ENCODE peak calls at places on chromosomes 5 and 9, in seven cellular contexts. One of them, this sample, is unnamed.

GRCh38 chr5:167813381-167813780 is 478.1 kb upstream of the WWC1 start:
- DNase-seq in cardiac fibroblast: no peak
- DNase-seq in stimulated activated CD8-positive, alpha-beta memory T cell treated with anti-CD3 and anti-CD28 coated beads, Interleukin-7, amount 100 ng/mL, for 48 hours: no peak
- DNase-seq in kidney glomerular epithelial cell: peak; percentile 7
- DNase-seq in GDM1: no peak
- DNase-seq in sigmoid colon: no peak
- DNase-seq in nucleus accumbens: no peak
- DNase-seq in this sample: no peak

GRCh38 chr9:129640871-129641750 is 840 bp downstream of the ASB6 start:
- DNase-seq in stimulated activated CD8-positive, alpha-beta memory T cell treated with anti-CD3 and anti-CD28 coated beads, Interleukin-7, amount 100 ng/mL, for 48 hours: no peak
- DNase-seq in sigmoid colon: no peak
- DNase-seq in nucleus accumbens: no peak
- DNase-seq in kidney glomerular epithelial cell: no peak
- DNase-seq in cardiac fibroblast: no peak
- DNase-seq in GDM1: no peak
- DNase-seq in this sample: no peak

GRCh38 chr5:137899493-137899892 is 10.2 kb downstream of the PKD2L2 start:
- DNase-seq in nucleus accumbens: no peak
- DNase-seq in kidney glomerular epithelial cell: no peak
- DNase-seq in sigmoid colon: no peak
- DNase-seq in stimulated activated CD8-positive, alpha-beta memory T cell treated with anti-CD3 and anti-CD28 coated beads, Interleukin-7, amount 100 ng/mL, for 48 hours: no peak
- DNase-seq in cardiac fibroblast: no peak
- DNase-seq in GDM1: no peak
- DNase-seq in this sample: no peak

GRCh38 chr5:178941361-178941760 is 363 bp downstream of the ZNF454 start:
- DNase-seq in stimulated activated CD8-positive, alpha-beta memory T cell treated with anti-CD3 and anti-CD28 coated beads, Interleukin-7, amount 100 ng/mL, for 48 hours: no peak
- DNase-seq in kidney glomerular epithelial cell: no peak
- DNase-seq in cardiac fibroblast: no peak
- DNase-seq in nucleus accumbens: no peak
- DNase-seq in GDM1: no peak
- DNase-seq in sigmoid colon: peak; percentile 69
- DNase-seq in this sample: no peak

GRCh38 chr5:137563646-137564474 is 64.7 kb upstream of the SPOCK1 start:
- DNase-seq in GDM1: no peak
- DNase-seq in kidney glomerular epithelial cell: peak; percentile 97
- DNase-seq in nucleus accumbens: no peak
- DNase-seq in stimulated activated CD8-positive, alpha-beta memory T cell treated with anti-CD3 and anti-CD28 coated beads, Interleukin-7, amount 100 ng/mL, for 48 hours: no peak
- DNase-seq in sigmoid colon: no peak
- DNase-seq in cardiac fibroblast: peak; percentile 77
- DNase-seq in this sample: peak; percentile 66

GRCh38 chr5:10220253-10220652 is 29.4 kb downstream of the ATPSCKMT start:
- DNase-seq in cardiac fibroblast: no peak
- DNase-seq in nucleus accumbens: no peak
- DNase-seq in sigmoid colon: no peak
- DNase-seq in kidney glomerular epithelial cell: no peak
- DNase-seq in GDM1: no peak
- DNase-seq in stimulated activated CD8-positive, alpha-beta memory T cell treated with anti-CD3 and anti-CD28 coated beads, Interleukin-7, amount 100 ng/mL, for 48 hours: no peak
- DNase-seq in this sample: no peak

GRCh38 chr9:105299190-105299854 is 54.9 kb downstream of the SLC44A1 start:
- DNase-seq in stimulated activated CD8-positive, alpha-beta memory T cell treated with anti-CD3 and anti-CD28 coated beads, Interleukin-7, amount 100 ng/mL, for 48 hours: peak; percentile 14
- DNase-seq in kidney glomerular epithelial cell: peak; percentile 53
- DNase-seq in sigmoid colon: no peak
- DNase-seq in cardiac fibroblast: peak; percentile 99
- DNase-seq in nucleus accumbens: no peak
- DNase-seq in GDM1: peak; percentile 88
- DNase-seq in this sample: no peak

GRCh38 chr5:135560858-135561257 is 17.9 kb downstream of the CXCL14 start:
- DNase-seq in nucleus accumbens: peak; percentile 9
- DNase-seq in GDM1: peak; percentile 72
- DNase-seq in sigmoid colon: peak; percentile 83
- DNase-seq in kidney glomerular epithelial cell: peak; percentile 74
- DNase-seq in cardiac fibroblast: peak; percentile 76
- DNase-seq in stimulated activated CD8-positive, alpha-beta memory T cell treated with anti-CD3 and anti-CD28 coated beads, Interleukin-7, amount 100 ng/mL, for 48 hours: peak; percentile 52
- DNase-seq in this sample: peak; percentile 75

GRCh38 chr9:123584202-123585176 is 228.5 kb downstream of the CRB2 start:
- DNase-seq in GDM1: no peak
- DNase-seq in stimulated activated CD8-positive, alpha-beta memory T cell treated with anti-CD3 and anti-CD28 coated beads, Interleukin-7, amount 100 ng/mL, for 48 hours: no peak
- DNase-seq in cardiac fibroblast: no peak
- DNase-seq in kidney glomerular epithelial cell: no peak
- DNase-seq in sigmoid colon: no peak
- DNase-seq in nucleus accumbens: no peak
- DNase-seq in this sample: no peak

GRCh38 chr5:115977988-115978387 is 15.7 kb downstream of the LVRN start:
- DNase-seq in stimulated activated CD8-positive, alpha-beta memory T cell treated with anti-CD3 and anti-CD28 coated beads, Interleukin-7, amount 100 ng/mL, for 48 hours: no peak
- DNase-seq in sigmoid colon: no peak
- DNase-seq in kidney glomerular epithelial cell: peak; percentile 50
- DNase-seq in nucleus accumbens: no peak
- DNase-seq in cardiac fibroblast: peak; percentile 81
- DNase-seq in GDM1: no peak
- DNase-seq in this sample: no peak

GRCh38 chr9:31372796-31373587 is 1011.5 kb upstream of the ACO1 start:
- DNase-seq in kidney glomerular epithelial cell: no peak
- DNase-seq in stimulated activated CD8-positive, alpha-beta memory T cell treated with anti-CD3 and anti-CD28 coated beads, Interleukin-7, amount 100 ng/mL, for 48 hours: no peak
- DNase-seq in GDM1: no peak
- DNase-seq in nucleus accumbens: no peak
- DNase-seq in cardiac fibroblast: peak; percentile 68
- DNase-seq in sigmoid colon: no peak
- DNase-seq in this sample: no peak

GRCh38 chr9:83582026-83582425 is 40.9 kb upstream of the IDNK start:
- DNase-seq in cardiac fibroblast: peak; percentile 72
- DNase-seq in nucleus accumbens: no peak
- DNase-seq in GDM1: no peak
- DNase-seq in kidney glomerular epithelial cell: no peak
- DNase-seq in sigmoid colon: no peak
- DNase-seq in stimulated activated CD8-positive, alpha-beta memory T cell treated with anti-CD3 and anti-CD28 coated beads, Interleukin-7, amount 100 ng/mL, for 48 hours: no peak
- DNase-seq in this sample: no peak

GRCh38 chr9:94911211-94911610 is 184.7 kb downstream of the AOPEP start:
- DNase-seq in nucleus accumbens: peak; percentile 36
- DNase-seq in kidney glomerular epithelial cell: no peak
- DNase-seq in sigmoid colon: no peak
- DNase-seq in GDM1: no peak
- DNase-seq in cardiac fibroblast: no peak
- DNase-seq in stimulated activated CD8-positive, alpha-beta memory T cell treated with anti-CD3 and anti-CD28 coated beads, Interleukin-7, amount 100 ng/mL, for 48 hours: no peak
- DNase-seq in this sample: no peak

GRCh38 chr5:176653401-176653800 is 6.1 kb downstream of the TSPAN17 start:
- DNase-seq in cardiac fibroblast: no peak
- DNase-seq in GDM1: no peak
- DNase-seq in stimulated activated CD8-positive, alpha-beta memory T cell treated with anti-CD3 and anti-CD28 coated beads, Interleukin-7, amount 100 ng/mL, for 48 hours: peak; percentile 83
- DNase-seq in sigmoid colon: no peak
- DNase-seq in kidney glomerular epithelial cell: peak; percentile 3
- DNase-seq in nucleus accumbens: peak; percentile 47
- DNase-seq in this sample: no peak